ENCODE peak calls at places on chromosomes 4 and X, in four cellular contexts. U, D, L and C are unnamed samples.

GRCh38 chrX:147226801-147227200 is 412.3 kb upstream of the CXorf51A start:
- DNase-seq in U (no peak), D (no peak), L (no peak), C (no peak)

GRCh38 chrX:24202465-24203031 is 53.0 kb downstream of the ZFX start:
- DNase-seq in U (no peak), D (peak), L (no peak), C (no peak)

GRCh38 chrX:39850630-39851152 is 247.1 kb downstream of the BCOR start:
- DNase-seq in U (no peak), D (no peak), L (peak), C (peak)

GRCh38 chrX:9873952-9874351 is 87.7 kb downstream of the SHROOM2 start:
- DNase-seq in U (peak), D (peak), L (no peak), C (peak)

GRCh38 chr4:156298230-156298629 is 344.6 kb upstream of the CTSO start:
- DNase-seq in U (no peak), D (no peak), L (peak), C (peak)

GRCh38 chrX:78314561-78314960 is 12.8 kb downstream of the CYSLTR1 start:
- DNase-seq in U (no peak), D (no peak), L (no peak), C (no peak)

GRCh38 chrX:137483554-137483953 is 82.4 kb upstream of the ZIC3 start:
- DNase-seq in U (no peak), D (no peak), L (no peak), C (no peak)

GRCh38 chr4:117376700-117377099 is 291.3 kb upstream of the TRAM1L1 start:
- DNase-seq in U (no peak), D (no peak), L (no peak), C (no peak)

GRCh38 chr4:177124436-177124835 is 185.2 kb upstream of the NEIL3 start:
- DNase-seq in U (no peak), D (no peak), L (no peak), C (no peak)

GRCh38 chrX:50903387-50904027 is 7.0 kb upstream of the BMP15 start:
- DNase-seq in U (peak), D (peak), L (peak), C (peak)

GRCh38 chr4:826508-827208 is 729 bp upstream of the CPLX1 start:
- DNase-seq in U (no peak), D (peak), L (no peak), C (no peak)

GRCh38 chr4:32219306-32220075 is 1499.3 kb downstream of the PCDH7 start:
- DNase-seq in U (no peak), D (no peak), L (peak), C (peak)

GRCh38 chr4:87819281-87819919 is 13.4 kb upstream of the MEPE start:
- DNase-seq in U (no peak), D (no peak), L (peak), C (peak)

GRCh38 chrX:50698944-50699343 is 115.0 kb downstream of the SHROOM4 start:
- DNase-seq in U (no peak), D (no peak), L (no peak), C (no peak)

GRCh38 chr4:26568446-26568994 is 15.4 kb upstream of the TBC1D19 start:
- DNase-seq in U (no peak), D (no peak), L (peak), C (peak)

GRCh38 chr4:90027565-90027964 is 99.6 kb upstream of the CCSER1 start:
- DNase-seq in U (no peak), D (no peak), L (no peak), C (no peak)

GRCh38 chr4:137471895-137472294 is 60.4 kb downstream of the PCDH18 start:
- DNase-seq in U (no peak), D (no peak), L (no peak), C (no peak)

GRCh38 chr4:95084584-95084983 is 326.8 kb downstream of the BMPR1B start:
- DNase-seq in U (no peak), D (no peak), L (no peak), C (no peak)

GRCh38 chr4:85222561-85222960 is 252.4 kb upstream of the ARHGAP24 start:
- DNase-seq in U (no peak), D (no peak), L (no peak), C (no peak)

GRCh38 chrX:30308263-30309138 is 689 bp downstream of the NR0B1 start:
- DNase-seq in U (no peak), D (peak), L (peak), C (peak)

GRCh38 chr4:113541933-113542332 is 219.6 kb downstream of the CAMK2D start:
- DNase-seq in U (no peak), D (no peak), L (peak), C (no peak)

GRCh38 chr4:70183168-70183939 is 12.2 kb upstream of the ODAM start:
- DNase-seq in U (no peak), D (peak), L (peak), C (peak)

GRCh38 chr4:91485415-91485814 is 818.4 kb upstream of the GRID2 start:
- DNase-seq in U (no peak), D (no peak), L (no peak), C (no peak)

GRCh38 chr4:76625316-76625715 is 190.3 kb downstream of the SHROOM3 start:
- DNase-seq in U (no peak), D (no peak), L (no peak), C (no peak)

GRCh38 chr4:76623217-76624060 is 188.4 kb downstream of the SHROOM3 start:
- DNase-seq in U (no peak), D (no peak), L (no peak), C (no peak)

GRCh38 chr4:76624271-76624681 is 189.2 kb downstream of the SHROOM3 start:
- DNase-seq in U (peak), D (no peak), L (peak), C (peak)

GRCh38 chr4:76630748-76631147 is 195.7 kb downstream of the SHROOM3 start:
- DNase-seq in U (no peak), D (no peak), L (no peak), C (no peak)

GRCh38 chr4:76626686-76627465 is 191.8 kb downstream of the SHROOM3 start:
- DNase-seq in U (no peak), D (no peak), L (peak), C (peak)
- TF ChIP-seq CTCF in U (no peak), D (peak), L (peak), C (peak)

DNA sequence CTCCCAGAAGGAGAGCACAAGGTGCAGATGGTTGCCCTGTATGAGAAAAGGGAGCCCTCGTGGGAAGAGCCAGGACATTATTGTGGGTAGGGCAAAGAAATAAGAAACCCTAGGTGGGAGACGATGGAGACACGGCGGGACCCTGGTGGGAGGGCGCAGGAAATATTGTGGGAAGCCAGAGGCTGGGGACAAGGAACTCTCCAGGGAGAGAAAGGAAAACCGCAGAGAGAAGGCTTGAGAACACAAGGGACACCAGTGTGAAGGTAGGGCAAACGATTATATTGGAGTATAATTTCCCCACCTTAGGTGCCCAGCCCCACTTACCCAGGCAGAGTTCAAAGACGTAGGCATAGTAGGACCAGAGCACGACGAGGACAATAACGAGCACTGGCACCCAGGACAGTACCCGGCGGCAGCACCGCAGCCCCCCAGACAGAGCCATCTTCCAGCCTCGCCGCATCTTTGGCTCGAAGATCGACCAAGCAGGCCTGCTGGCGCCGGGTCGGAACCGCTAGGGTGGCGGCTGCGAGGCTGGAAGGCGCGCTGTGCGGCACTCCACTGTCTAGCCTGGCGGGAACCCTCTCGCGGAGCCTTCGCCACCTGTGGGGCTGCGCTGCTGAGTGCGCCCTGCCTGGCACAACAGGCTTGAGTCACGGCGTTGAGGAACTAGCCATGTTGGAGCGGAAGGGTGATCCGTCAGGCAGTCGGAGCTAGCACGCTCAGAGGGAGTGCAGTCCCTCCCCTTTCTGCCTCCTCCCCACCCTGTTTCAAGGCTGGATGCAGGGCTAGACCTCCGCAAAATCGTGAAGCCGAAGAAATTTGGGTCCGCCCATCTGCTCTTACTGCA is at the start of gene ZDHHC15:
- DNase-seq in U (peak), D (peak), L (no peak), C (peak)
- H3K4me3 ChIP-seq in U (peak), D (peak), L (peak), C (peak)

DNA sequence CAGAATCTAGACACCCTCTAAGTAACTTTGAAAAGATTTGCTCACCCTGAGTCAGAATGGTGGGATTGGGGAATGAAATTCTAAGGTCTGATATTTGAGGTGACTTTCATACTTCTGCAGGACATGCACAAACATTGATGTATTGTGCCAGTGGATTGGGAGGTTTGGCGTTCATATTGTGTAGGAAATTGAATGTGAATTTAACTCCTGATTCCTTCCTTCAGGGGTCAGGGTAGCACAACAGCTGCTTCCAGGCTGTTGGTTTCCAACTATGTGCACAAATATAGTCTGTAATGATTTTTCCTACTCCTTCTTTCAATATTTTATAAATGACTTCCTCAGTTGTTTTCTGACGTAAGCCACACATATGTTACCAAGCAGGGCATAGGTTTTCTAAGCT is 3.1 kb downstream of the IL1RAPL1 start:
- DNase-seq in U (no peak), D (peak), L (peak), C (peak)
- TF ChIP-seq CTCF in U (no peak), D (peak), L (no peak), C (peak)

DNA sequence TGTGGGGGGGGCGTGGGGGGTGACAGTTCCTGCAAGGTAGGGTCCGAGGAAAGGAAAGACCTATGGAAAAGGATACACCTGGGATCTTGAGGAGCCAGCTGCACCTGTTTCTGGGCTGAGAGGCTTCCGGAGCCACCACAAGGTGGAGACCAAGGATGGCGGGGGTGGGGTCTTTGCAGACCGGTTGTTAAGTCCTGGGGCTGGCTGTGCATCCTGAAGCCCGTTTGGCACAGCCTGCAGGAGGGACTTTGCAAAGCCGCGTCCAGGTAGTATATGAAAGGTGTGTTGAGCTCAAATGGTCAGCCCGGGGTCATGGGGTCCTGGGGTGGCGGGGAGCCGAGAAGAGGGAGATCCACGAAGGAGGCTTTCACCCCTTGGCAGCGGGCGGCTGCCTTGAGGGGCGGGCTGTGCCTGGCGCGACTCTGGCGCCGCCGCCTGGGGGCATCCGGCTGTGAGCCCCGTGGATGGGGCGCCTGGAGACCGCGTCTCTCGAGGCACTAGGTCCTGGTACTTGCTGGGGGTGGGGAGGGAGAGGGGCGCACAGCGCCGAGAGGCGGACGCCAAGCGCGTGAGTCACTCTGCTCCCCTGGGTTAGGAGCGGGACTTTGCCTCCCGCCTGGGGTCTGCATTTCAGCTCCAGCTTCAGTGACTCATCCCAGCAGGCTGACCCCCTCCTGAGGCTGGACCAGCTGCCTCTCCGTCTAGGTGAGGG is 58.2 kb upstream of the DYNLT3 start:
- DNase-seq in U (no peak), D (peak), L (peak), C (peak)
- H3K4me3 ChIP-seq in U (no peak), D (peak), L (peak), C (peak)